ENCODE peak calls at places on chromosome 13, in six cellular contexts. Y is AML-193, O is T47D, D is HT-29, N is tibial artery, W is GM23248. L is an unnamed sample.

GRCh38 chr13:111789011-111789410 is 277.9 kb upstream of the SOX1 start:
- DNase-seq in W (no peak), Y (no peak), O (no peak), N (no peak), D (no peak), L (no peak)

GRCh38 chr13:27251166-27252088 is at the start of gene RPL21:
- DNase-seq in Y (peak), W (peak), N (peak), D (peak), O (peak), L (peak)

GRCh38 chr13:45340422-45341033 is 455 bp downstream of the TPT1 start:
- DNase-seq in N (peak), D (peak), O (peak), W (peak), Y (peak), L (peak)

GRCh38 chr13:43730642-43731041 is 56.1 kb downstream of the ENOX1 start:
- DNase-seq in W (peak), Y (no peak), O (no peak), N (no peak), D (no peak), L (no peak)

GRCh38 chr13:30892966-30893365 is 13.1 kb upstream of the MEDAG start:
- DNase-seq in Y (no peak), W (peak), D (peak), O (no peak), N (peak), L (no peak)

GRCh38 chr13:70959376-70959775 is 851.1 kb upstream of the KLHL1 start:
- DNase-seq in Y (peak), W (no peak), O (no peak), D (no peak), N (no peak), L (no peak)

GRCh38 chr13:46687810-46688209 is 109.2 kb downstream of the ESD start:
- DNase-seq in W (peak), Y (no peak), N (no peak), O (no peak), D (peak), L (no peak)

GRCh38 chr13:47933688-47934011 is 67.4 kb downstream of the SUCLA2 start:
- DNase-seq in W (no peak), O (no peak), D (no peak), Y (no peak), N (no peak), L (no peak)

GRCh38 chr13:37492061-37492460 is 106.5 kb downstream of the POSTN start:
- DNase-seq in D (no peak), Y (no peak), W (peak), O (no peak), N (no peak), L (no peak)

GRCh38 chr13:77533875-77534788 is 1.4 kb upstream of the SCEL start:
- DNase-seq in D (peak), O (no peak), W (no peak), Y (no peak), N (no peak), L (no peak)

GRCh38 chr13:80029170-80029569 is 311.8 kb downstream of the SPRY2 start:
- DNase-seq in W (no peak), D (no peak), O (no peak), N (no peak), Y (no peak), L (no peak)

GRCh38 chr13:74066937-74067336 is 67.3 kb downstream of the KLF12 start:
- DNase-seq in W (no peak), O (no peak), Y (no peak), D (no peak), N (no peak), L (no peak)

GRCh38 chr13:26037302-26037701 is 14.5 kb downstream of the SHISA2 start:
- DNase-seq in N (no peak), O (no peak), Y (no peak), W (no peak), D (peak), L (no peak)

GRCh38 chr13:21538753-21539152 is 65.2 kb downstream of the MICU2 start:
- DNase-seq in W (no peak), O (no peak), N (no peak), D (no peak), Y (no peak), L (no peak)

GRCh38 chr13:42894765-42895181 is 97.3 kb downstream of the EPSTI1 start:
- DNase-seq in W (peak), O (no peak), Y (no peak), D (no peak), N (no peak), L (no peak)

GRCh38 chr13:41995946-41996345 is 35.0 kb upstream of the VWA8 start:
- DNase-seq in D (no peak), W (peak), O (no peak), Y (peak), N (no peak), L (peak)

GRCh38 chr13:32205426-32206096 is 109.6 kb downstream of the ZAR1L start:
- DNase-seq in O (no peak), N (no peak), D (peak), W (no peak), Y (no peak), L (no peak)

GRCh38 chr13:45331981-45332830 is 8.8 kb downstream of the TPT1 start:
- DNase-seq in O (no peak), W (peak), Y (peak), D (peak), N (peak), L (no peak)

GRCh38 chr13:95556981-95557380 is 4.5 kb downstream of the CLDN10 start:
- DNase-seq in O (no peak), Y (no peak), D (no peak), W (no peak), N (no peak), L (no peak)

GRCh38 chr13:108681986-108682562 is 52.7 kb downstream of the MYO16 start:
- DNase-seq in O (no peak), W (no peak), Y (no peak), D (no peak), N (no peak), L (no peak)

GRCh38 chr13:108154421-108154858 is 60.9 kb downstream of the LIG4 start:
- DNase-seq in O (no peak), N (no peak), Y (no peak), D (peak), W (no peak), L (no peak)

GRCh38 chr13:59203855-59204254 is 959.9 kb downstream of the DIAPH3 start:
- DNase-seq in D (no peak), Y (no peak), W (no peak), N (no peak), O (no peak), L (no peak)

GRCh38 chr13:94860981-94861407 is 148.6 kb upstream of the SOX21 start:
- DNase-seq in Y (no peak), O (no peak), W (peak), D (peak), N (peak), L (no peak)

GRCh38 chr13:80009760-80010159 is 331.2 kb downstream of the SPRY2 start:
- DNase-seq in Y (no peak), N (no peak), D (no peak), O (no peak), W (no peak), L (no peak)

GRCh38 chr13:49828452-49828851 is 36.0 kb upstream of the KPNA3 start:
- DNase-seq in Y (peak), N (no peak), D (peak), W (no peak), O (no peak), L (no peak)

GRCh38 chr13:27183561-27184147 is 12.0 kb upstream of the USP12 start:
- DNase-seq in Y (no peak), W (peak), N (no peak), O (no peak), D (peak), L (no peak)

GRCh38 chr13:67296511-67296910 is 66.4 kb upstream of the PCDH9 start:
- DNase-seq in O (no peak), N (no peak), Y (no peak), W (peak), D (no peak), L (no peak)

GRCh38 chr13:67383358-67383757 is 153.2 kb upstream of the PCDH9 start:
- DNase-seq in O (peak), N (no peak), W (no peak), D (no peak), Y (no peak), L (no peak)

GRCh38 chr13:25691654-25692053 is 319.9 kb downstream of the ATP8A2 start:
- DNase-seq in O (no peak), Y (no peak), W (no peak), D (no peak), N (no peak), L (no peak)

GRCh38 chr13:107459430-107459829 is 755.9 kb downstream of the LIG4 start:
- DNase-seq in Y (no peak), N (no peak), D (no peak), O (no peak), W (peak), L (no peak)

GRCh38 chr13:99471231-99472202 is 29.8 kb upstream of the TM9SF2 start:
- DNase-seq in D (no peak), W (peak), N (no peak), Y (no peak), O (no peak), L (no peak)

GRCh38 chr13:114067381-114067885 is 65.0 kb downstream of the RASA3 start:
- DNase-seq in O (no peak), N (peak), Y (peak), D (no peak), W (peak), L (peak)

GRCh38 chr13:36395280-36395679 is 37.0 kb upstream of the CCNA1 start:
- DNase-seq in W (peak), D (peak), O (no peak), Y (peak), N (no peak), L (no peak)

GRCh38 chr13:110262494-110262893 is 44.5 kb downstream of the COL4A1 start:
- DNase-seq in Y (no peak), N (no peak), W (no peak), O (no peak), D (no peak), L (no peak)

GRCh38 chr13:44622259-44622658 is 46.1 kb upstream of the TSC22D1 start:
- DNase-seq in N (no peak), O (no peak), D (no peak), Y (no peak), W (peak), L (no peak)

GRCh38 chr13:78572459-78572858 is 30.9 kb downstream of the POU4F1 start:
- DNase-seq in W (no peak), Y (no peak), D (no peak), N (no peak), O (no peak), L (no peak)

GRCh38 chr13:77372275-77372674 is 45.4 kb upstream of the MYCBP2 start:
- DNase-seq in O (no peak), D (no peak), W (no peak), Y (no peak), N (no peak), L (no peak)

L was measured in stimulated activated naive B cell treated with anti-CD40 and anti-IgM and Interleukin-4, amounts not matched to agents 10 μg/mL and 1 μg/mL and 100 μg/mL, for 72 hours.